ENCODE peak calls at places on chromosomes 3 and 15, in five cellular contexts. G is A549; D is fibroblast of lung; M is CD8-positive, alpha-beta memory T cell; X is CD4-positive, alpha-beta T cell. U is an unnamed sample.

GRCh38 chr3:12287727-12288465 is 974 bp upstream of the PPARG start:
- DNase-seq in G (peak; percentile 53), D (peak; percentile 29), M (no peak), X (no peak), U (no peak)

GRCh38 chr3:153161714-153162512 is at the start of gene RAP2B:
- DNase-seq in G (peak; percentile 96), D (peak; percentile 97), M (peak; percentile 95), X (peak; percentile 95), U (peak; percentile 88)

GRCh38 chr15:99998661-99999101 is 265.4 kb upstream of the LYSMD4 start:
- DNase-seq in G (no peak), D (peak; percentile 36), M (no peak), X (no peak), U (no peak)

GRCh38 chr15:63040954-63041353 is 1.6 kb upstream of the TPM1 start:
- DNase-seq in G (no peak), D (no peak), M (no peak), X (no peak), U (no peak)

GRCh38 chr3:126854666-126855065 is 128.2 kb upstream of the PLXNA1 start:
- DNase-seq in G (no peak), D (no peak), M (no peak), X (no peak), U (no peak)

GRCh38 chr3:57706462-57706861 is 13.6 kb upstream of the DENND6A start:
- DNase-seq in G (peak; percentile 72), D (peak; percentile 88), M (no peak), X (no peak), U (peak; percentile 47)

GRCh38 chr3:50320853-50321145 is 1.7 kb downstream of the HYAL2 start:
- DNase-seq in G (no peak), D (no peak), M (no peak), X (no peak), U (no peak)

GRCh38 chr3:193560870-193561269 is 6.2 kb upstream of the ATP13A4 start:
- DNase-seq in G (no peak), D (no peak), M (no peak), X (no peak), U (no peak)

GRCh38 chr15:74653426-74654082 is 37.9 kb downstream of the CLK3 start:
- DNase-seq in G (no peak), D (peak; percentile 88), M (no peak), X (no peak), U (no peak)

GRCh38 chr3:173045770-173046382 is 95.2 kb downstream of the SPATA16 start:
- DNase-seq in G (no peak), D (peak; percentile 6), M (no peak), X (no peak), U (no peak)

GRCh38 chr3:195143221-195143620 is 127.7 kb downstream of the XXYLT1 start:
- DNase-seq in G (no peak), D (no peak), M (no peak), X (no peak), U (no peak)

GRCh38 chr3:8555705-8556314 is 54.2 kb downstream of the LMCD1 start:
- DNase-seq in G (no peak), D (peak; percentile 8), M (no peak), X (no peak), U (no peak)

GRCh38 chr3:69092030-69092513 is 7.3 kb downstream of the ARL6IP5 start:
- DNase-seq in G (no peak), D (peak; percentile 13), M (no peak), X (no peak), U (no peak)

GRCh38 chr15:67003586-67003985 is 61.8 kb upstream of the SMAD3 start:
- DNase-seq in G (peak; percentile 39), D (peak; percentile 61), M (no peak), X (no peak), U (no peak)

GRCh38 chr15:31387101-31387482 is 60.5 kb downstream of the KLF13 start:
- DNase-seq in G (no peak), D (no peak), M (no peak), X (no peak), U (no peak)

GRCh38 chr3:62604301-62604700 is 231.0 kb upstream of the FEZF2 start:
- DNase-seq in G (peak; percentile 7), D (peak; percentile 89), M (no peak), X (no peak), U (no peak)

GRCh38 chr3:108311797-108312196 is 15.4 kb downstream of the HHLA2 start:
- DNase-seq in G (no peak), D (no peak), M (no peak), X (no peak), U (no peak)

GRCh38 chr3:182889948-182890629 is 90.2 kb downstream of the DCUN1D1 start:
- DNase-seq in G (peak; percentile 3), D (no peak), M (no peak), X (no peak), U (no peak)

DNA sequence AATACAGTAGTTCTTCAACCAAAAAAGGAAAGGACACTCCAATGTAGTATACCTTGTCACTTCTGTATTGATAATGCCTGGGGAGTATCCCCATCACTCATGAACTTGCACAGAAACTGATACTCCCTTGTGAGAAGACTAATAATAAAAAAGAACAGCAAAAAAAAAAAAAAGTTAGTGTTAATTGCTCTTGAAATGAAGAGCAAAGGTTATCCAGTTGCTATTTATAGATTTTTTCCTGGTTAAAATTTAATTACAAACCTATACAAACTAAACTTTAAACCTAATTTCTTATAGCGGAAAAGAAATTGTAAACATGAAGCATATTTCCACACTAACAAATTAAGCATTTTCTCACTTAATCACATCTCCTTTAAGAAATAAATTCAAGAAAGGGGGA is 6.7 kb downstream of the PLOD2 start:
- DNase-seq in G (no peak), D (no peak), M (no peak), X (no peak), U (no peak)
- H3K9me3 ChIP-seq in G (no peaks in the 10 kb centered on the region), D (no peaks in the 10 kb centered on the region), M (no peaks in the 10 kb centered on the region), X (no peaks in the 10 kb centered on the region), U (no peaks in the 10 kb centered on the region)

GRCh38 chr3:145246291-145246690 is 914.7 kb downstream of the PLOD2 start:
- DNase-seq in G (no peak), D (no peak), M (no peak), X (no peak), U (no peak)
- H3K9me3 ChIP-seq in G (peaks cover 3% of the 10 kb centered on the region), D (no peaks in the 10 kb centered on the region), M (no peaks in the 10 kb centered on the region), X (peaks cover 17% of the 10 kb centered on the region), U (no peaks in the 10 kb centered on the region)

GRCh38 chr3:197559662-197560061 is 3.9 kb upstream of the BDH1 start:
- DNase-seq in G (no peak), D (no peak), M (no peak), X (no peak), U (no peak)

GRCh38 chr3:197562398-197563251 is 6.9 kb upstream of the BDH1 start:
- DNase-seq in G (no peak), D (no peak), M (no peak), X (no peak), U (no peak)

GRCh38 chr3:197558000-197558399 is 2.2 kb upstream of the BDH1 start:
- DNase-seq in G (no peak), D (no peak), M (no peak), X (no peak), U (no peak)

GRCh38 chr3:197564097-197564843 is 8.5 kb upstream of the BDH1 start:
- DNase-seq in G (peak; percentile 28), D (no peak), M (no peak), X (no peak), U (no peak)

DNA sequence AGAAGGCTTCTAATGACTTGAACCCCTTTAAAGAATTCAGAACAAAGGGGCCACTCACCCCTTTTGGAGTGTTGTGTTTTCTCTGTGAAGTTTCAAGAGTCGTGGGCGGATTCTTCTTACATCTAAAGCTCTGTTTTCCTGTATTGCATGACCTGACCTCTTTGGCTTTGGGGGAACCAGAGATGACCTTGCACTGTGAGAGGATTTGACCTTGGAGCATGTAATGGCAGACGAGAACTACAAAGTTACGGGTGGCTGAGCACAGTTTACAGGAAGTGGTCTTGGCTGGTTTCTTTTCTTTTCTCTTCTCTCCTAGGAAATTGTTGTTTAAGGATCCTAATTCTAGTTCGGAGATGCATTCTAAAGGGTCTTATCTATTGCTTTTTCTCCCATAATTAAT is 6.2 kb upstream of the BDH1 start:
- DNase-seq in G (no peak), D (no peak), M (no peak), X (no peak), U (no peak)
- H3K9me3 ChIP-seq in G (peaks cover 16% of the 10 kb centered on the region), D (no peaks in the 10 kb centered on the region), M (no peaks in the 10 kb centered on the region), X (no peaks in the 10 kb centered on the region), U (peaks cover 7% of the 10 kb centered on the region)

DNA sequence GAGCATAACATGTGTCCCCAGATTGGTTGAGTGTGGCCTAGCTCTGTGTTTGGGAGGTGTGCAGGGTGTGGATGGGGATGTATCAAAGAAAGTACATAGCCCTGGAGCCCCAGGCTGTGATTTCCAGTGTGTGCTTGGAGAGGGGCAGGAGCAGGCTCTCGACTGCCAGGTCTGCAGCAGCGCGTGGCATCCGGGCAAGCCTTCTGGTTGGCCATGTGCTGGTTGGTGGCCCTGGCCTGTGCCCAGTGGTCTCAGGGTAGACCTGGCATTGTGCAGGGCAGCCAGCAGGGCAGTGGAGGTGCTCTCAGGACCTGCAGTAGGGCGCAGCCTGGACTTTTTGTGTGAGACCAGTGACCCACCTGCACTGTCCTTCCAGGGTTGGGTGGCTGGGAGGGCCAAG is 231.5 kb downstream of the UBE3A start:
- DNase-seq in G (no peak), D (no peak), M (no peak), X (no peak), U (no peak)
- H3K9me3 ChIP-seq in G (no peaks in the 10 kb centered on the region), D (no peaks in the 10 kb centered on the region), M (no peaks in the 10 kb centered on the region), X (peaks cover 8% of the 10 kb centered on the region), U (peaks cover 98% of the 10 kb centered on the region)

GRCh38 chr3:76501315-76501714 is 538.6 kb upstream of the ROBO2 start:
- DNase-seq in G (no peak), D (no peak), M (no peak), X (no peak), U (no peak)
- H3K9me3 ChIP-seq in G (no peaks in the 10 kb centered on the region), D (no peaks in the 10 kb centered on the region), M (no peaks in the 10 kb centered on the region), X (peaks cover 10% of the 10 kb centered on the region), U (no peaks in the 10 kb centered on the region)

GRCh38 chr3:116256843-116257485 is 188.3 kb downstream of the LSAMP start:
- DNase-seq in G (no peak), D (peak; percentile 27), M (no peak), X (no peak), U (no peak)
- H3K9me3 ChIP-seq in G (no peaks in the 10 kb centered on the region), D (no peaks in the 10 kb centered on the region), M (no peaks in the 10 kb centered on the region), X (no peaks in the 10 kb centered on the region), U (no peaks in the 10 kb centered on the region)

GRCh38 chr15:25236143-25236860 is 202.5 kb downstream of the UBE3A start:
- DNase-seq in G (no peak), D (no peak), M (no peak), X (no peak), U (no peak)

GRCh38 chr15:25238126-25238525 is 200.7 kb downstream of the UBE3A start:
- DNase-seq in G (no peak), D (no peak), M (no peak), X (no peak), U (no peak)

GRCh38 chr15:25237291-25237978 is 201.4 kb downstream of the UBE3A start:
- DNase-seq in G (no peak), D (no peak), M (no peak), X (no peak), U (no peak)

GRCh38 chr15:25235391-25235790 is 203.4 kb downstream of the UBE3A start:
- DNase-seq in G (no peak), D (no peak), M (no peak), X (no peak), U (no peak)

DNA sequence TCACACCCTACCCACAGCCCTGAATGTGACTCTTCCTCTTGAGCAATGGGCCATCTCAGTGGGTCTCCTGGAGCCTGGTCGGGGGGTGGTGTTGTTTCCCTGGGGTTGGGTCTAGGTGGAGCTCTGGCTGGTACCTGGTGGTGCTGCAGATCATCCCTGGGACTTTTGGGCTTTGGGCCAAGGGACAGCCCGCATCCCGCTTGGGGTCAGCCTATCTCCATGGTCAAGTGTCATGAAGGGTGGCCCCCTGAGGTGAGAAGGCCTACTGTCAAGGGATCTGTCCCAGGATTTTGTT is 202.0 kb downstream of the UBE3A start:
- DNase-seq in G (no peak), D (no peak), M (no peak), X (no peak), U (no peak)
- H3K9me3 ChIP-seq in G (no peaks in the 10 kb centered on the region), D (no peaks in the 10 kb centered on the region), M (no peaks in the 10 kb centered on the region), X (no peaks in the 10 kb centered on the region), U (peaks cover 98% of the 10 kb centered on the region)

GRCh38 chr15:42358141-42358540 is 1.2 kb upstream of the CAPN3 start:
- DNase-seq in G (no peak), D (no peak), M (no peak), X (no peak), U (no peak)
- H3K9me3 ChIP-seq in G (no peaks in the 10 kb centered on the region), D (no peaks in the 10 kb centered on the region), M (no peaks in the 10 kb centered on the region), X (no peaks in the 10 kb centered on the region), U (no peaks in the 10 kb centered on the region)